ENCODE peak calls at places on chromosome 9, in ten cellular contexts. E is SK-N-SH; B is cardiac muscle cell; W is tibial artery; N is OCI-LY7; F is mesendoderm; J is naive thymus-derived CD4-positive, alpha-beta T cell; M is CD8-positive, alpha-beta T cell; L is aorta; K is adrenal gland. R is an unnamed sample.
A peak's percentile ranks its signal among the peaks of the same experiment; 100 is the strongest.

GRCh38 chr9:136618578-136619547 is 43.9 kb upstream of the EGFL7 start:
- DNase-seq in L (peak; percentile 75), K (no peak), N (peak; percentile 63), B (no peak), W (peak; percentile 41), F (no peak), J (no peak), M (no peak), E (no peak), R (no peak)

GRCh38 chr9:5085993-5086392 is 99.4 kb downstream of the INSL6 start:
- DNase-seq in M (no peak), K (no peak), E (no peak), W (no peak), J (no peak), F (no peak), L (no peak), N (no peak), B (no peak), R (no peak)

GRCh38 chr9:130714586-130715110 is 21.1 kb downstream of the EXOSC2 start:
- DNase-seq in M (no peak), K (no peak), E (no peak), W (no peak), J (no peak), B (no peak), N (no peak), L (no peak), F (no peak), R (no peak)

GRCh38 chr9:107484117-107484723 is 5.3 kb downstream of the KLF4 start:
- DNase-seq in F (peak; percentile 79), W (peak; percentile 35), E (peak; percentile 52), L (no peak), N (peak; percentile 21), B (peak; percentile 66), J (no peak), M (no peak), K (peak; percentile 53), R (no peak)

GRCh38 chr9:4592886-4593285 is 69.2 kb upstream of the PLPP6 start:
- DNase-seq in L (no peak), W (no peak), B (no peak), K (no peak), E (no peak), J (no peak), M (no peak), N (no peak), F (no peak), R (no peak)

GRCh38 chr9:14339746-14340145 is 25.8 kb upstream of the NFIB start:
- DNase-seq in W (no peak), E (no peak), N (no peak), J (no peak), K (no peak), M (no peak), L (no peak), B (no peak), F (no peak), R (no peak)

GRCh38 chr9:2307480-2307879 is 292.3 kb downstream of the SMARCA2 start:
- DNase-seq in L (no peak), E (no peak), N (no peak), W (no peak), B (no peak), J (no peak), M (no peak), F (peak; percentile 23), K (no peak), R (no peak)

GRCh38 chr9:127066060-127066774 is 56.2 kb downstream of the ANGPTL2 start:
- DNase-seq in W (no peak), B (no peak), F (no peak), M (no peak), J (no peak), N (no peak), K (no peak), E (no peak), L (no peak), R (no peak)

GRCh38 chr9:38360880-38361836 is 31.3 kb upstream of the ALDH1B1 start:
- DNase-seq in J (no peak), L (no peak), E (no peak), B (peak; percentile 49), M (no peak), N (no peak), K (no peak), F (peak; percentile 56), W (no peak), R (no peak)

GRCh38 chr9:68750786-68751185 is 45.7 kb downstream of the PIP5K1B start:
- DNase-seq in L (no peak), K (no peak), N (no peak), E (no peak), M (no peak), J (no peak), W (no peak), F (peak; percentile 59), B (no peak), R (no peak)

GRCh38 chr9:110745656-110746055 is 77.1 kb downstream of the MUSK start:
- DNase-seq in B (no peak), M (no peak), J (no peak), K (no peak), N (no peak), F (no peak), E (no peak), W (peak; percentile 41), L (no peak), R (no peak)

GRCh38 chr9:133406480-133407307 is 11.1 kb downstream of the REXO4 start:
- DNase-seq in M (peak; percentile 77), K (peak; percentile 82), B (peak; percentile 72), F (peak; percentile 84), N (peak; percentile 79), E (peak; percentile 91), L (peak; percentile 78), J (peak; percentile 69), W (peak; percentile 42), R (peak; percentile 75)

GRCh38 chr9:135498381-135499126 is 1.9 kb upstream of the MRPS2 start:
- DNase-seq in N (no peak), F (no peak), J (no peak), W (no peak), M (no peak), K (no peak), L (no peak), E (peak; percentile 3), B (no peak), R (no peak)

GRCh38 chr9:137435980-137436760 is 5.0 kb downstream of the ENTPD8 start:
- DNase-seq in N (no peak), B (no peak), J (no peak), F (no peak), E (peak; percentile 65), K (peak; percentile 95), W (no peak), M (no peak), L (peak; percentile 87), R (no peak)

GRCh38 chr9:133257398-133258053 is 17.5 kb downstream of the ABO start:
- DNase-seq in M (no peak), F (peak; percentile 33), E (no peak), W (no peak), B (no peak), J (no peak), N (no peak), K (peak; percentile 63), L (no peak), R (no peak)

GRCh38 chr9:84340535-84340934 is at the start of gene SLC28A3:
- DNase-seq in W (no peak), N (no peak), J (no peak), L (no peak), F (peak; percentile 31), E (no peak), K (no peak), B (no peak), M (no peak), R (no peak)

GRCh38 chr9:130768265-130768664 is 66.8 kb upstream of the ABL1 start:
- DNase-seq in M (no peak), B (no peak), J (no peak), N (no peak), L (peak; percentile 69), K (no peak), W (no peak), E (no peak), F (peak; percentile 88), R (no peak)

GRCh38 chr9:2119490-2120046 is 104.4 kb downstream of the SMARCA2 start:
- DNase-seq in M (no peak), B (no peak), L (peak; percentile 77), J (no peak), E (no peak), N (no peak), K (no peak), W (peak; percentile 52), F (no peak), R (no peak)

GRCh38 chr9:111994831-111995458 is 98.3 kb downstream of the UGCG start:
- DNase-seq in B (no peak), N (no peak), F (no peak), J (peak; percentile 20), L (no peak), W (no peak), K (no peak), E (no peak), M (no peak), R (no peak)

GRCh38 chr9:124215956-124216355 is 41.8 kb upstream of the NEK6 start:
- DNase-seq in L (peak; percentile 26), M (no peak), E (no peak), J (no peak), N (no peak), B (no peak), K (no peak), F (no peak), W (no peak), R (no peak)
- H3K4me1 ChIP-seq in L (no peaks in the 10 kb centered on the region), M (peaks cover 50% of the 10 kb centered on the region), E (peaks cover 5% of the 10 kb centered on the region), J (peaks cover 16% of the 10 kb centered on the region), N (peaks cover 67% of the 10 kb centered on the region), B (no peaks in the 10 kb centered on the region), K (no peaks in the 10 kb centered on the region), F (no peaks in the 10 kb centered on the region), W (no peaks in the 10 kb centered on the region), R (peaks cover 59% of the 10 kb centered on the region)

GRCh38 chr9:113381909-113382411 is 5.2 kb upstream of the HDHD3 start:
- DNase-seq in K (no peak), B (no peak), E (no peak), F (no peak), M (no peak), W (no peak), N (no peak), L (no peak), J (no peak), R (no peak)
- H3K27ac ChIP-seq in K (peak overlapping the region; percentile 29), B (no peak overlapping the region), E (no peak overlapping the region), F (no peak overlapping the region), M (no peak overlapping the region), W (no peak overlapping the region), N (no peak overlapping the region), L (no peak overlapping the region), J (no peak overlapping the region), R (no peak overlapping the region)

GRCh38 chr9:87498816-87499454 is 1.3 kb downstream of the DAPK1 start:
- DNase-seq in N (no peak), E (peak; percentile 49), L (no peak), J (no peak), B (peak; percentile 23), K (no peak), W (no peak), F (no peak), M (no peak), R (no peak)
- H3K4me1 ChIP-seq in N (no peaks in the 10 kb centered on the region), E (peaks cover 4% of the 10 kb centered on the region), L (no peaks in the 10 kb centered on the region), J (no peaks in the 10 kb centered on the region), B (no peaks in the 10 kb centered on the region), K (peaks cover 4% of the 10 kb centered on the region), W (peaks cover 19% of the 10 kb centered on the region), F (peaks cover 5% of the 10 kb centered on the region), M (no peaks in the 10 kb centered on the region), R (no peaks in the 10 kb centered on the region)

DNA sequence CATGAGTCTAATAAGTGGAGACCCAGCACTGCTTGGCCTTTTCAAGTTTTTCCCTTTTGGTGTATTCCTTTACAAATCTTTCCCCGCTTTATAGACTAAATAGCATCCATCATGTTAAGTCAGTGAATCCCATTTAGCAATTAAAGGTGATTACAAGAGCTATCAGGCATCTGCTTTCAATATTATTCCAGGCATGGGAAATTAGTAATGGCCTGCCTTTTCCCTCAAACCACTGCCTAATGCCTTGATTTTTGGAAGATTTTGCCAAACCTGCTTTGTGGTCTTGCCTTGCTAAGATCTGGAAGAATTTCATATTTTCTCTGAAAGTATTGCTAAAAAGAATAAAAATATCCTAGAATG is 102.8 kb upstream of the GNA14 start:
- DNase-seq in K (no peak), M (no peak), N (no peak), F (no peak), B (no peak), W (no peak), J (no peak), E (peak; percentile 53), L (no peak), R (no peak)
- H3K27ac ChIP-seq in K (no peak overlapping the region), M (no peak overlapping the region), N (no peak overlapping the region), F (no peak overlapping the region), B (no peak overlapping the region), W (no peak overlapping the region), J (no peak overlapping the region), E (peak overlapping the region; percentile 100), L (no peak overlapping the region), R (no peak overlapping the region)